ENCODE peak calls at places on chromosomes 5 and 9, in seven cellular contexts. E, W, S, R, N, Z and O are unnamed samples.

GRCh38 chr9:110926828-110927227 is 111.4 kb downstream of the LPAR1 start:
- DNase-seq in Z (no peak), N (no peak), W (peak; percentile 57), R (no peak), S (no peak), E (no peak), O (no peak)

GRCh38 chr5:173707392-173707791 is 90.9 kb upstream of the BOD1 start:
- DNase-seq in R (peak; percentile 66), N (no peak), W (no peak), Z (peak; percentile 98), E (no peak), S (peak; percentile 69), O (peak; percentile 51)

GRCh38 chr5:175246242-175246891 is 197.6 kb downstream of the DRD1 start:
- DNase-seq in S (no peak), R (no peak), N (no peak), E (no peak), W (no peak), Z (peak; percentile 94), O (peak; percentile 74)

GRCh38 chr5:175558801-175559480 is 80.6 kb downstream of the SFXN1 start:
- DNase-seq in E (no peak), R (no peak), Z (no peak), S (no peak), N (no peak), W (no peak), O (no peak)

GRCh38 chr5:134825212-134825611 is 20.6 kb upstream of the C5orf24 start:
- DNase-seq in W (no peak), R (no peak), S (no peak), E (no peak), N (no peak), Z (no peak), O (no peak)

GRCh38 chr9:123286324-123286723 is 17.9 kb upstream of the STRBP start:
- DNase-seq in E (no peak), R (no peak), Z (no peak), S (no peak), W (no peak), N (no peak), O (no peak)

GRCh38 chr5:90434116-90434714 is 24.7 kb upstream of the CETN3 start:
- DNase-seq in E (peak; percentile 63), Z (peak; percentile 51), S (no peak), R (no peak), N (peak; percentile 52), W (peak; percentile 33), O (no peak)

GRCh38 chr9:37034320-37034937 is 361 bp upstream of the PAX5 start:
- DNase-seq in Z (peak; percentile 38), N (no peak), S (no peak), E (peak; percentile 56), R (no peak), W (no peak), O (no peak)

GRCh38 chr9:77960356-77961153 is 71.1 kb downstream of the GNAQ start:
- DNase-seq in W (no peak), Z (no peak), N (no peak), S (no peak), R (no peak), E (no peak), O (no peak)

GRCh38 chr5:40634593-40634992 is 45.1 kb upstream of the PTGER4 start:
- DNase-seq in S (no peak), R (no peak), N (no peak), W (no peak), E (no peak), Z (no peak), O (no peak)

GRCh38 chr9:137266589-137267453 is 10.7 kb upstream of the TOR4A start:
- DNase-seq in W (no peak), N (no peak), R (no peak), Z (no peak), E (no peak), S (no peak), O (no peak)

GRCh38 chr9:95188459-95188858 is 129.1 kb downstream of the FANCC start:
- DNase-seq in R (no peak), W (no peak), Z (no peak), E (no peak), S (no peak), N (no peak), O (no peak)

GRCh38 chr5:158039441-158039840 is 180.5 kb upstream of the CLINT1 start:
- DNase-seq in E (no peak), R (no peak), S (no peak), W (no peak), Z (no peak), N (no peak), O (no peak)

GRCh38 chr5:43161244-43161643 is 30.8 kb upstream of the NIM1K start:
- DNase-seq in Z (no peak), S (no peak), R (no peak), W (no peak), N (no peak), E (no peak), O (no peak)

GRCh38 chr5:139065296-139065695 is 132.9 kb downstream of the SIL1 start:
- DNase-seq in E (no peak), R (no peak), Z (no peak), N (no peak), W (peak; percentile 31), S (no peak), O (no peak)

GRCh38 chr5:112217847-112218579 is 201.1 kb downstream of the EPB41L4A start:
- DNase-seq in E (no peak), R (no peak), W (no peak), S (no peak), N (no peak), Z (no peak), O (no peak)

GRCh38 chr9:135085830-135086546 is 1.5 kb upstream of the OLFM1 start:
- DNase-seq in S (peak; percentile 64), Z (peak; percentile 86), N (no peak), R (peak; percentile 86), W (peak; percentile 86), E (peak; percentile 81), O (no peak)

GRCh38 chr5:56979968-56980367 is 28.0 kb upstream of the MIER3 start:
- DNase-seq in E (no peak), W (no peak), N (no peak), S (no peak), R (no peak), Z (no peak), O (no peak)

GRCh38 chr9:34463098-34463900 is 4.7 kb downstream of the DNAI1 start:
- DNase-seq in E (no peak), R (no peak), N (no peak), Z (peak; percentile 93), S (no peak), W (no peak), O (peak; percentile 49)

GRCh38 chr9:20197976-20198685 is 409.3 kb upstream of the SLC24A2 start:
- DNase-seq in Z (peak; percentile 26), W (no peak), N (no peak), E (no peak), S (peak; percentile 25), R (no peak), O (peak; percentile 57)

GRCh38 chr9:12658531-12659209 is 34.5 kb upstream of the TYRP1 start:
- DNase-seq in N (no peak), W (no peak), E (no peak), Z (no peak), S (no peak), R (no peak), O (no peak)

DNA sequence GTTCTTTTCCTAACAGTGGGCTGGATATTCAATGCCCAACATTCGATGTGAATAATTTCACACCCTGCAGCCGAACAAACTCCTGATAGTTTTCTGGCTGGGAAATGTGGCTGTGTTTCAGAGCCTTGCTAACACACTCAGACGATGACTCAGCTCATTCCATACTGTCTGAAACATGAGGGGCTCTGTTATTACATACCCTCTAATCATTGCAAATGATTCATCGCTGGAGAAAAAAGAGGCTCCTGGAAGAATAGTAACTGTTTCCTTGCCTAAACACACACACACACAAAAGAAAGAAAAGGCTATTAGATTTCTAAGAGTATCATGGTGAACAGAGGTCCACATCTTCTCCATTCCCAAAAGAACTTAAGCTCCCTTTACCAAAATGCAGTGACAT is 75.7 kb downstream of the OXCT1 start:
- DNase-seq in S (no peak), W (no peak), E (peak; percentile 48), Z (peak; percentile 96), N (no peak), R (no peak), O (peak; percentile 40)
- H3K27ac ChIP-seq in S (no peak overlapping the region), W (no peak overlapping the region), E (peak overlapping the region; percentile 72), Z (peak overlapping the region; percentile 69), N (no peak overlapping the region), R (peak overlapping the region; percentile 47), O (peak overlapping the region; percentile 69)

GRCh38 chr5:142360607-142361120 is 35.8 kb upstream of the SPRY4 start:
- DNase-seq in R (no peak), E (peak; percentile 38), W (peak; percentile 37), N (no peak), S (no peak), Z (peak; percentile 47), O (no peak)
- H3K27ac ChIP-seq in R (no peak overlapping the region), E (no peak overlapping the region), W (no peak overlapping the region), N (no peak overlapping the region), S (no peak overlapping the region), Z (no peak overlapping the region), O (peak overlapping the region; percentile 19)

GRCh38 chr5:132771559-132771998 is 5.5 kb downstream of the SEPTIN8 start:
- DNase-seq in R (peak; percentile 74), S (no peak), Z (peak; percentile 43), N (no peak), E (peak; percentile 86), W (no peak), O (no peak)

GRCh38 chr5:132773114-132773513 is 3.9 kb downstream of the SEPTIN8 start:
- DNase-seq in Z (no peak), R (no peak), N (no peak), E (no peak), W (no peak), S (no peak), O (no peak)

GRCh38 chr5:132768485-132768868 is 8.6 kb downstream of the SEPTIN8 start:
- DNase-seq in W (no peak), N (no peak), R (no peak), Z (no peak), E (no peak), S (no peak), O (no peak)

GRCh38 chr5:132772291-132773070 is 4.6 kb downstream of the SEPTIN8 start:
- DNase-seq in N (no peak), R (no peak), W (no peak), Z (no peak), E (no peak), S (peak; percentile 46), O (no peak)

GRCh38 chr5:132770476-132771159 is 6.4 kb downstream of the SEPTIN8 start:
- DNase-seq in E (no peak), N (no peak), Z (peak; percentile 59), W (no peak), S (peak; percentile 38), R (no peak), O (no peak)
- H3K27ac ChIP-seq in E (peak overlapping the region; percentile 93), N (no peak overlapping the region), Z (peak overlapping the region; percentile 24), W (no peak overlapping the region), S (no peak overlapping the region), R (peak overlapping the region; percentile 53), O (no peak overlapping the region)

GRCh38 chr9:97411440-97411788 is 482 bp upstream of the TDRD7 start:
- DNase-seq in W (no peak), N (no peak), S (no peak), E (no peak), Z (no peak), R (no peak), O (no peak)

GRCh38 chr9:97412628-97413382 is 909 bp downstream of the TDRD7 start:
- DNase-seq in Z (peak; percentile 7), W (no peak), N (no peak), S (no peak), R (no peak), E (no peak), O (no peak)

GRCh38 chr9:97415146-97415545 is 3.2 kb downstream of the TDRD7 start:
- DNase-seq in R (no peak), S (no peak), E (no peak), Z (no peak), N (no peak), W (no peak), O (no peak)

GRCh38 chr9:97413462-97413861 is 1.6 kb downstream of the TDRD7 start:
- DNase-seq in R (no peak), W (no peak), S (no peak), Z (no peak), N (no peak), E (no peak), O (no peak)

GRCh38 chr9:97411789-97412627 is at the start of gene TDRD7:
- DNase-seq in E (peak; percentile 89), W (peak; percentile 91), R (peak; percentile 73), Z (peak; percentile 94), N (peak; percentile 90), S (peak; percentile 58), O (no peak)
- H3K27ac ChIP-seq in E (no peak within 1 kb of the TSS), W (peak within 1 kb of the TSS; percentile 95), R (peak within 1 kb of the TSS; percentile 87), Z (no peak within 1 kb of the TSS), N (peak within 1 kb of the TSS; percentile 56), S (peak within 1 kb of the TSS; percentile 81), O (no peak within 1 kb of the TSS)